ENCODE peak calls at places on chromosomes 4 and X, in nine cellular contexts. T, Q, U, M, L, J, G, H and A are unnamed samples.

GRCh38 chr4:95181446-95182306 is 367.1 kb downstream of the UNC5C start:
- DNase-seq in T (no peak), Q (peak), U (no peak), M (no peak), L (peak), J (no peak), G (no peak), H (no peak), A (no peak)

GRCh38 chrX:31117195-31117594 is 45.4 kb upstream of the FTHL17 start:
- DNase-seq in T (no peak), Q (peak), U (no peak), M (no peak), L (no peak), J (no peak), G (no peak), H (no peak), A (no peak)

GRCh38 chr4:106569151-106570029 is 200.8 kb upstream of the GIMD1 start:
- DNase-seq in T (no peak), Q (peak), U (no peak), M (no peak), L (no peak), J (no peak), G (no peak), H (peak), A (no peak)

GRCh38 chrX:103817502-103817901 is 14.6 kb downstream of the RAB9B start:
- DNase-seq in T (no peak), Q (peak), U (peak), M (peak), L (peak), J (no peak), G (peak), H (peak), A (peak)

GRCh38 chr4:155391932-155392331 is 15.2 kb upstream of the MAP9 start:
- DNase-seq in T (no peak), Q (no peak), U (no peak), M (no peak), L (no peak), J (no peak), G (no peak), H (no peak), A (no peak)

GRCh38 chrX:15465896-15466651 is 27.1 kb downstream of the PIR start:
- DNase-seq in T (no peak), Q (peak), U (no peak), M (no peak), L (no peak), J (no peak), G (peak), H (no peak), A (no peak)

GRCh38 chrX:40058719-40059118 is 39.0 kb downstream of the BCOR start:
- DNase-seq in T (no peak), Q (no peak), U (no peak), M (peak), L (no peak), J (no peak), G (no peak), H (no peak), A (no peak)

GRCh38 chrX:134849390-134849789 is 141.4 kb upstream of the SMIM10 start:
- DNase-seq in T (no peak), Q (peak), U (no peak), M (no peak), L (peak), J (no peak), G (no peak), H (no peak), A (no peak)

GRCh38 chrX:68599256-68600152 is 48.0 kb upstream of the STARD8 start:
- DNase-seq in T (no peak), Q (peak), U (no peak), M (no peak), L (peak), J (no peak), G (no peak), H (no peak), A (no peak)

GRCh38 chr4:86848136-86848535 is 1.0 kb downstream of the SLC10A6 start:
- DNase-seq in T (no peak), Q (no peak), U (no peak), M (no peak), L (no peak), J (no peak), G (no peak), H (no peak), A (no peak)

GRCh38 chrX:21932277-21932996 is 8.1 kb upstream of the SMS start:
- DNase-seq in T (no peak), Q (peak), U (no peak), M (no peak), L (peak), J (no peak), G (no peak), H (no peak), A (no peak)

GRCh38 chr4:27049101-27049829 is 188.6 kb downstream of the STIM2 start:
- DNase-seq in T (no peak), Q (no peak), U (no peak), M (no peak), L (no peak), J (no peak), G (no peak), H (no peak), A (no peak)

GRCh38 chrX:136931661-136932060 is 51.1 kb upstream of the RBMX start:
- DNase-seq in T (no peak), Q (no peak), U (no peak), M (no peak), L (no peak), J (no peak), G (no peak), H (no peak), A (no peak)

GRCh38 chrX:17788439-17788838 is 51.1 kb downstream of the SCML1 start:
- DNase-seq in T (peak), Q (peak), U (peak), M (peak), L (peak), J (no peak), G (peak), H (peak), A (peak)

GRCh38 chr4:24922416-24922815 is 9.6 kb upstream of the CCDC149 start:
- DNase-seq in T (no peak), Q (no peak), U (no peak), M (no peak), L (peak), J (no peak), G (no peak), H (no peak), A (no peak)

GRCh38 chr4:19675172-19675811 is 576.4 kb upstream of the SLIT2 start:
- DNase-seq in T (no peak), Q (peak), U (no peak), M (no peak), L (peak), J (no peak), G (no peak), H (peak), A (no peak)

GRCh38 chr4:41236508-41236907 is 20.2 kb upstream of the UCHL1 start:
- DNase-seq in T (no peak), Q (no peak), U (no peak), M (no peak), L (no peak), J (no peak), G (no peak), H (no peak), A (no peak)

GRCh38 chrX:154751669-154752271 is 893 bp upstream of the GAB3 start:
- DNase-seq in T (no peak), Q (no peak), U (no peak), M (no peak), L (no peak), J (no peak), G (no peak), H (no peak), A (no peak)

GRCh38 chrX:57329008-57329407 is 42.5 kb downstream of the FAAH2 start:
- DNase-seq in T (no peak), Q (no peak), U (no peak), M (no peak), L (no peak), J (no peak), G (no peak), H (no peak), A (no peak)

GRCh38 chr4:127124919-127125318 is 507.8 kb upstream of the INTU start:
- DNase-seq in T (no peak), Q (peak), U (no peak), M (peak), L (no peak), J (no peak), G (no peak), H (no peak), A (no peak)

GRCh38 chr4:186724861-186725419 is 1.3 kb upstream of the FAT1 start:
- DNase-seq in T (no peak), Q (peak), U (no peak), M (peak), L (peak), J (no peak), G (peak), H (peak), A (peak)

GRCh38 chr4:155331478-155331877 is 45.3 kb downstream of the MAP9 start:
- DNase-seq in T (no peak), Q (no peak), U (no peak), M (no peak), L (no peak), J (no peak), G (no peak), H (no peak), A (no peak)

DNA sequence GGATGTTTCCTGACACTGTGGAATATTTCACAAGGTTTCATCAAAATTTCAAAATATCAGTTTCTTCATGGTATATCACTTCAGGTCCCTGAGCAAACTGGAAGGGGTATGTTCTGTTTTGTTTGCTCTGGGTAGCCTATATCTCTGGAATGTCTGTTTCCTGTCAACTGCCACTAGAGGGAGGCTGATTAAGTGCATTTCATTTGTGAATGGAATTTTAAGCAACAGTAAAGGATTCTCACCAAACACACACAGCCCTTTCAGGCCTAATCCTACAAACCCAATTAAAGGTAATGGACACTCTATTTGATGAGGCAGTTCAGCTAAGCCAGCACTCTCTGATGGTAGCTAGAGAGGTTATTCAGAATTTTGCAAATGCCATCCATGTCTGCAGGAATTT is 307.1 kb downstream of the TEX13A start:
- DNase-seq in T (no peak), Q (peak), U (no peak), M (peak), L (no peak), J (no peak), G (no peak), H (peak), A (no peak)
- TF ChIP-seq CTCF in T (no peak), Q (peak), U (no peak), M (peak), L (peak), J (no peak), G (peak), H (peak), A (no peak)

DNA sequence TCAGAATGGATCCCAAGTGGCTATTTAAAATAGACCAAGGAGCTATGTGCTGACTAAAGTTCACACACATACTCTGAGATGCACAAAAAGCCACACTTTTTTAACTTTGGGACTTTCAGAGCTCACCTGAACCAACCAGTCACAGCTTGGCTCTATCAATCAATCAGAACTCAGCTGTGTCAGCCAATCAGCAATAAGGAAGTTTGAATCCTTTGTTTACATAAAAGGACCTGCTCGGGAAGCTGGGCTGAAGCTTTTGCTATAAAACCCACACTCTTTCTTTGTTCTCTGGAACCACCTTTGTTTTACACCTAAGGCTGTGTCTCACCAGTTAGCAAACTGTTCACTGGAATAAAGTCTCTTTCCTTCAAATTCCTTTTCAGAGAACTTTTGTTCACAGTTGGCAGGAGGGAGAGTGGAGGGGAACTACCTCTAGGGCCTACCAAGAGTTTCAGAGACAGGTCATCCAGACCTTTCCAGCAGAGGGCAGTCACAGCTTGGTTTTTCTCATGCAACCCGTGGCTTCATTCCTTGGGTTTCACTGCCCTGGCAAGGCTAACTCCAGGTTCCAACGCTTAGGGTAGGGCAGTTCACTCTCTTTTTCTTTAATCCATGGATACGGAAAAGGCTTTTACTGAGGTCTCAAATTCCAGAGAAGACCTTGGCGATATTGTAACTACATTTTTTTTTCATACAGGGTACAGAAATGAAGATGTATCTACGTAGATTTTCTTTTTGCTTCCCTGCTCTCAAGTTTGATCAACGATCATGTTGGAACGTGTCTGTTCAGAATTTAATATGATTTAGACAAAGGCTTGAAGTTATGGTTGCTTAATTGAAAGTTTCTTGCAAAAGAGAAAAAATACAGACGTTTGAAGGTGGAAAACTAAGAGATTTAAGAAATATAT is 80.7 kb downstream of the GPRIN3 start:
- DNase-seq in T (peak), Q (peak), U (peak), M (peak), L (peak), J (peak), G (peak), H (peak), A (peak)
- TF ChIP-seq CTCF in T (peak), Q (peak), U (peak), M (peak), L (peak), J (peak), G (peak), H (peak), A (peak)

GRCh38 chrX:107714196-107714811 is 61.3 kb downstream of the TSC22D3 start:
- DNase-seq in T (no peak), Q (peak), U (peak), M (no peak), L (no peak), J (peak), G (no peak), H (no peak), A (no peak)
- TF ChIP-seq CTCF in T (no peak), Q (peak), U (no peak), M (no peak), L (peak), J (peak), G (no peak), H (peak), A (no peak)

GRCh38 chr4:164261831-164262230 is 492.1 kb upstream of the SMIM31 start:
- DNase-seq in T (no peak), Q (no peak), U (no peak), M (no peak), L (no peak), J (no peak), G (no peak), H (no peak), A (no peak)
- TF ChIP-seq CTCF in T (no peak), Q (no peak), U (no peak), M (no peak), L (no peak), J (no peak), G (no peak), H (no peak), A (no peak)

DNA sequence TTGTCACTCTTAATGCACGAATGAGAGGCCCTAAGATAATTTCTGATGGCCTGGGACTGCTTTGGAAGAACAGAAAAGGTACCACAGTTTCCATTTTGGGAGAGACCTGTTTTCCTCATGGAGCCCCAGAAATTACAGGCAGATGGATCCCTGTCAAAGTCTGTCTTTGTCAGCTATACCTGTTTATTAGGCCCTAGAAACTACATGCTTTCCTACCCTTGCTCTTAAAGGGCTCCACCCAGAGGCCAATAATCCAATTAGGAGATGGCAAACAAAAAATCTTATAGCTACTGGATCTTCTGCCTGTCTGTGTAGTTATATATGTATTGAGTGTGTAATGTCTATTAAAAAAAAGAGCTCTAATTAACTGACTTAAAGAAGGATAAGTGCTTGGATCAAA is 141.3 kb downstream of the NR3C2 start:
- DNase-seq in T (no peak), Q (peak), U (no peak), M (no peak), L (no peak), J (no peak), G (no peak), H (no peak), A (no peak)
- TF ChIP-seq CTCF in T (no peak), Q (no peak), U (no peak), M (no peak), L (no peak), J (no peak), G (no peak), H (no peak), A (no peak)